ENCODE peak calls at places on chromosomes 13 and 19, in five cellular contexts. N is transverse colon; X is CD8-positive, alpha-beta memory T cell; F is effector memory CD4-positive, alpha-beta T cell; E is CD4-positive, CD25-positive, alpha-beta regulatory T cell. A is an unnamed sample. For H3K9me3 and H3K4me1, the result is how much of the 10 kb centered on the place peaks cover.

GRCh38 chr19:4580021-4580901 is 20.8 kb upstream of the SEMA6B start:
- DNase-seq in F (no peak), E (no peak), X (no peak), N (no peak), A (no peak)

GRCh38 chr19:50500060-50500752 is 10.8 kb downstream of the JOSD2 start:
- DNase-seq in E (no peak), F (no peak), N (no peak), X (peak), A (peak)

GRCh38 chr19:15283141-15283885 is 49.0 kb downstream of the BRD4 start:
- DNase-seq in E (no peak), N (no peak), F (no peak), X (no peak), A (no peak)

GRCh38 chr13:90732049-90732448 is 615.4 kb upstream of the MIR17HG start:
- DNase-seq in X (no peak), N (no peak), F (no peak), E (no peak), A (no peak)

GRCh38 chr19:10295305-10295846 is 5.6 kb downstream of the ICAM5 start:
- DNase-seq in N (peak), X (peak), E (peak), F (peak), A (no peak)

GRCh38 chr19:3625996-3626472 is 556 bp downstream of the CACTIN start:
- DNase-seq in N (no peak), X (no peak), E (no peak), F (no peak), A (no peak)

GRCh38 chr19:49106648-49107135 is 7.5 kb upstream of the LIN7B start:
- DNase-seq in X (peak), E (peak), F (peak), N (peak), A (peak)

GRCh38 chr19:1173160-1173844 is 766 bp downstream of the SBNO2 start:
- DNase-seq in E (peak), F (no peak), N (no peak), X (no peak), A (no peak)

GRCh38 chr19:38661996-38662395 is 14.5 kb downstream of the ACTN4 start:
- DNase-seq in E (no peak), X (no peak), N (peak), F (no peak), A (no peak)

GRCh38 chr19:3670258-3670795 is 29.9 kb downstream of the PIP5K1C start:
- DNase-seq in E (no peak), X (no peak), N (peak), F (no peak), A (peak)

GRCh38 chr13:31073859-31074718 is 87.6 kb downstream of the HSPH1 start:
- DNase-seq in X (no peak), F (no peak), N (no peak), E (no peak), A (no peak)

GRCh38 chr13:94195715-94196114 is 283.8 kb downstream of the DCT start:
- DNase-seq in F (no peak), E (no peak), X (no peak), N (no peak), A (no peak)

GRCh38 chr19:15453091-15453498 is 3.3 kb upstream of the WIZ start:
- DNase-seq in N (no peak), X (no peak), E (no peak), F (no peak), A (no peak)

GRCh38 chr19:49677901-49678674 is 1.0 kb downstream of the PRMT1 start:
- DNase-seq in N (peak), E (peak), F (peak), X (peak), A (peak)

GRCh38 chr13:68816715-68817114 is 1290.9 kb upstream of the ATXN8OS start:
- DNase-seq in X (no peak), F (no peak), E (no peak), N (no peak), A (no peak)

GRCh38 chr13:113023217-113023597 is 54.2 kb downstream of the MCF2L start:
- DNase-seq in N (no peak), X (no peak), E (no peak), F (no peak), A (peak)

GRCh38 chr19:35781650-35782049 is 6.3 kb downstream of the ARHGAP33 start:
- DNase-seq in E (no peak), F (no peak), X (no peak), N (no peak), A (no peak)

GRCh38 chr13:100506600-100507422 is 81.8 kb downstream of the GGACT start:
- DNase-seq in F (no peak), E (no peak), N (no peak), X (no peak), A (no peak)

GRCh38 chr13:24106429-24106828 is 54.1 kb upstream of the SPATA13 start:
- DNase-seq in F (no peak), N (no peak), X (no peak), E (no peak), A (no peak)

GRCh38 chr13:95571941-95572340 is 19.4 kb downstream of the CLDN10 start:
- DNase-seq in X (no peak), E (no peak), F (no peak), N (no peak), A (no peak)

GRCh38 chr13:34405410-34405809 is 536.7 kb upstream of the NBEA start:
- DNase-seq in X (no peak), F (no peak), N (no peak), E (no peak), A (no peak)

GRCh38 chr19:49761625-49762311 is 1.3 kb downstream of the TSKS start:
- DNase-seq in X (no peak), F (no peak), N (no peak), E (no peak), A (peak)

DNA sequence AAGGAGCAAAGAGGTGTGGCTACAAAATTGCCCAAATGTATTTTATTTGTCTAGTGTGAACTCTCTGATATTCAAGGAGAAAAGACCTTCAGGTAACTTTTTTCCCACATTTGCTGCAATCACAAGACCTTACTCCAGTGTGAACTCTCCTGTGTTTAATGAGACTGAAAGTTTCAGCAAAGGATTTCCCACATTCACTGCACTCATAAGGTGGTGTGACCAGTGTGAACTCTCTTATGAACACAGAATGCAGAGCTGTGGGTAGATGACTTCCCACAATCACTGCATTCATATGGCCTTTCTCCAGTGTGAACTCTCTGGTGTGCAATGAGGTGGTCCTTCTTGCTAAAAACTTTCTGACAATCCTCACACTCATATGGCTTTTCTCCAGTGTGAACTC is 16.4 kb downstream of the ZNF814 start:
- DNase-seq in X (no peak), F (no peak), N (no peak), E (no peak), A (no peak)
- H3K9me3 ChIP-seq in X (half or more), F (half or more), N (half or more), E (half or more), A (half or more)

DNA sequence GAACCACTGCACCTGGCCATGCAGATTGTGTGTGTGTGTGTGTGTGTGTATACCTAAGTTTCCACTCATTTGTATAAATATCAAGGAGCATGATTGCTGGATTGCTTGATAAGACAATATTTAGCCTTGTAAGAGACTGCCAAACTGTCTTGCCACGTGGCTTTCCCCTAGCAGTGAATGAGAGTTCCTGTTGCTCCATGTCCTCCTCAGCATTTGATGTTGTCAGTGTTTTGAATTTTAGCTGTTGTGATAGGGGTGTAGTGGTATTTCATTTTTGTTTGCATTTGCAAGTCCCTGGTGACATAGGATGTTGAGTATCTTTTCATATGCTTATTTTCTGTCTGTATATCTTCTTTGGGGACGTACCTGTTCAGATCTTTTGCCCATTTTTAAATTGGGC is 99.0 kb upstream of the ZNF536 start:
- DNase-seq in X (no peak), E (no peak), F (no peak), N (no peak), A (no peak)
- H3K4me1 ChIP-seq in X (under half), E (under half), F (under half), N (under half), A (under half)

GRCh38 chr19:11749751-11750150 is 11.0 kb upstream of the ZNF823 start:
- DNase-seq in N (no peak), E (no peak), X (no peak), F (no peak), A (no peak)

GRCh38 chr19:11747277-11747676 is 8.5 kb upstream of the ZNF823 start:
- DNase-seq in N (no peak), E (no peak), X (no peak), F (no peak), A (no peak)

GRCh38 chr19:11756965-11757364 is 9.8 kb upstream of the ZNF441 start:
- DNase-seq in X (no peak), F (no peak), N (no peak), E (no peak), A (no peak)

GRCh38 chr19:11754663-11755062 is 12.1 kb upstream of the ZNF441 start:
- DNase-seq in X (no peak), E (no peak), F (no peak), N (no peak), A (no peak)

DNA sequence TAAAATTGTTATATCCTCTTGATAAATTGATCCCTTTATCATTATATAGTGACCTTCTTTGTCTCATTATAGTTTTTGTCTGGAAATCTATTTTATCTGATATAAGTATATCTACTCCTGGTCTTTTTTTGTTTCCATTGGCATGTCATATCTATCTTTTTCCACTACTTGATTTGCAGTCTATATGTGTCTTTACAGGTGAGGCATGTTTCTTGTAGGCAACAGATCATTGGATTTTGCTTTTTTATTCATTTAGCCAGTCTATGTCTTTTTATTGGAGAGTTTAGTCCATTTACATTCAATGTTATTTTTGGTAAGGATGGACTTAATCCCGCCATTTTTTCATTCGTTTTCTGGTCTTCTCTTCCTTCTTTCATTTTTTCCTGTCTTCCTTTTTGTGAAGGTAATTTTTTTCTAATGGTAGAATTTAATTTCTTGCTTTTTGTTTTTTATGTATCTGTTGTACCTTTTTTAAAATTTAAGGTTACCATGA is 13.5 kb upstream of the ZNF823 start:
- DNase-seq in N (no peak), E (no peak), F (no peak), X (no peak), A (no peak)
- H3K9me3 ChIP-seq in N (under half), E (under half), F (under half), X (under half), A (half or more)

DNA sequence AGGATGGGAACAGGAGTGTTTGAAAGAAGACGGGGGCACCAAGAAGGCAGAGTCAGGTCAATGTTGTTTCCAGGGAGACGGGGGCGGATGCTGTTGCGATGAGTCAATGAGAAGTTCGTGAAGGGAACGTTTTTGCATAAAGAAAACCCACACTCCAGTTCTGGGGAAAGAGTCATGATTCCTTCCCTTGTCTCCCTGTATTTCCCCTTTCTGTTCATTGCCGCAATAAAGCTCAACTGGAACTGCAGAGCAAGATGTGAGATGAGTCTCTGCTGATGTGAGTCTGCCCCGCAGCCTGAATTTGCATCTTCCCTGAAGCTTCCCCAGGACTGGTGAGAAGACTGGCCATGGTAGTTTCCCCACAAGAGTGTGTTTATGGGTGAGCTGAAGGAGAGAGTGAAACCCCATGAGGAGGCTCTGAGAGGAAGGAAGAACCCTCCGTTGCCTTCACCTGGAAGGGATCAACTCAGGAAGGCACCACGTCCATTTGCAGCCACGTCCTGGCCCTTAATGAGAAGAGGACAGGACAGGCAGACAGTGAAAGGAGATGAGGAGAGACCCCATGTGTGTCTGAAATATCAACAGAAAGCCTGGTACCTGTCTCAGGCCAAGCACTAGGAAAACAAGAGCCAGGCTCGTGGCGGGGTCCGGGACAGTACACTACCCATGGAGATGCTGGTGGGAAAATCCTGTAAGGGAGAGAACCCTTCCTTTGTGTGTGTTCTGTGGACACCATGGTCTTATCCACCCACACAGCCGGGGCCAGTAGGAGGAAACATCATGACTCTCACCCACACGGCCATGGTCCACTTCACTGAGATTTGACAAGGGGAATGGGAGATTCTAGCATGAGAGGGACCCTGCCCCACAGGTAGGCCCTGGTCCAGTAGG is 13.7 kb downstream of the LILRA1 start:
- DNase-seq in N (no peak), F (no peak), E (no peak), X (no peak), A (no peak)
- H3K4me1 ChIP-seq in N (under half), F (under half), E (under half), X (under half), A (under half)

GRCh38 chr19:58166268-58166667 is 15.7 kb upstream of the ZNF329 start:
- DNase-seq in E (no peak), N (no peak), F (no peak), X (no peak), A (no peak)
- H3K9me3 ChIP-seq in E (half or more), N (half or more), F (under half), X (under half), A (half or more)

GRCh38 chr19:6224308-6224675 is 55.5 kb downstream of the MLLT1 start:
- DNase-seq in X (peak), F (no peak), E (no peak), N (no peak), A (no peak)

GRCh38 chr19:6221878-6222746 is 57.7 kb downstream of the MLLT1 start:
- DNase-seq in X (no peak), F (no peak), E (no peak), N (no peak), A (no peak)

GRCh38 chr19:6221220-6221877 is 58.4 kb downstream of the MLLT1 start:
- DNase-seq in N (no peak), X (peak), F (no peak), E (no peak), A (no peak)

GRCh38 chr19:6223461-6224307 is 56.1 kb downstream of the MLLT1 start:
- DNase-seq in N (no peak), F (no peak), X (peak), E (no peak), A (no peak)

DNA sequence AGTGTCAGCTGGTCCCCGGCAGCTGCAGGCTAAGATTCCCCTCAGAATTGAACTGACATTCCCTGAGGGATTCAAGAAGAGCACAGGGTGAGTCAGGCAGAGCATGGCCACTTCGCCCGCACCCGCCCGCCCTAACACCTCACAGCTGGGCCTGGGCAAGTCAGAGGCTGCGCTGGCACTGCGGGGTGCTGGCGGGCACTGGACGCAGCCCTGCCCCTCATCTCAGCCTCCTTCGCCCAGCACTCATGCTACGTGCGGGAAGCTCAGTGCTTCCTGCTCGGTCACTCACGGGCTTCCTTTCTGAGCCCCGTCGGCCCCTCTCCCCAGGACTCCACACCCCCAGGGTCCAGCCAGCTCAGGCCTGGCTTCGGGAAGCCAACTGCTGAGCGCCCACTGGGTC is 56.9 kb downstream of the MLLT1 start:
- DNase-seq in X (peak), E (no peak), N (no peak), F (no peak), A (no peak)
- H3K4me1 ChIP-seq in X (under half), E (under half), N (under half), F (under half), A (half or more)

GRCh38 chr19:52945652-52946321 is 16.9 kb downstream of the ZNF816 start:
- DNase-seq in N (no peak), E (no peak), F (no peak), X (no peak), A (no peak)

GRCh38 chr19:52943134-52943883 is 19.4 kb downstream of the ZNF816 start:
- DNase-seq in N (no peak), X (no peak), F (no peak), E (no peak), A (no peak)

GRCh38 chr19:52942371-52943133 is 19.3 kb upstream of the ZNF888 start:
- DNase-seq in X (peak), N (peak), E (peak), F (peak), A (peak)

GRCh38 chr19:52941941-52942370 is 18.7 kb upstream of the ZNF888 start:
- DNase-seq in E (peak), X (peak), F (no peak), N (peak), A (peak)

DNA sequence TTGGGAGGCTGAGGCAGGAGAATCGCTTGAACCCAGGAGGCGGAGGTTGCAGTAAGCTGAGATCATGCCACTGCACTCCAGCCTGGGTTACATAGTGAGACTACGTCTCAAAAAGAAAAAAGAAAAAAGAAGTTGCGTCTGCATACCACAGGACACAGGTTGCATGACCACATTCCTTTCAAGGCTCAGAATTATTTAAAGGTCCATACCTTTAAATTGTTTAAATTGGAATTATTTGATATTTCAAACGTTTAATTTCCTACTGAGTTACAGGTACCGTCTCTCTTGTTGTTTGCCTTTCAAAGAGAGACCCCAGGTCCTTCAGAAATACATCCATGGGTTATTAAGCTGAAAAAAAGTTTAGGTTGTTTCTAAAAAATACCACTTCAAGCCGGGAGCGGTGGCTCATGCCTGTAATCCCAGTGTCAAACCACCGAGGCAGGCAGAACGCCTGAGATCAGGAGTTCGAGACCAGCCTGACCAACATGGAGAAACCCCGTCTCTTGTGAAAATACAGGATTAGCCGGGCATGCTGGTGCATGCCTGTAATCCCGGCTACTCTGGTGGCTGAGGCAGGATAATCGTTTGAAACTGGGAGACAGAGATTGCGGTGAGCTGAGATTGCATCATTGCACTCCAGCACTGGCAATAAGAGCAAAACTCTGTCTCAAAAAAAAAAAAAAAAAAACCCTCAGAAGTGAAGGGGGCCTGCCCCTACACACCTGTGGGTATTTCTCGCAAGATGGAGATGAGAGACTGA is 18.6 kb downstream of the ZNF816 start:
- DNase-seq in F (no peak), X (no peak), E (no peak), N (no peak), A (no peak)
- H3K9me3 ChIP-seq in F (under half), X (under half), E (under half), N (under half), A (under half)

GRCh38 chr13:26695891-26696311 is 64.7 kb downstream of the GPR12 start:
- DNase-seq in N (no peak), X (no peak), E (no peak), F (no peak), A (no peak)
- H3K4me1 ChIP-seq in N (under half), X (under half), E (under half), F (under half), A (under half)

GRCh38 chr19:19711934-19712828 is 20.7 kb downstream of the ZNF14 start:
- DNase-seq in N (no peak), X (no peak), E (no peak), F (no peak), A (no peak)

GRCh38 chr19:19710506-19710905 is 22.4 kb downstream of the ZNF14 start:
- DNase-seq in N (no peak), F (no peak), X (no peak), E (no peak), A (no peak)

GRCh38 chr19:19711306-19711933 is 21.5 kb downstream of the ZNF14 start:
- DNase-seq in F (no peak), E (no peak), X (no peak), N (no peak), A (no peak)
- H3K9me3 ChIP-seq in F (half or more), E (half or more), X (half or more), N (half or more), A (half or more)